ENCODE peak calls at places on chromosomes 3 and 15, in seven cellular contexts. N is neuronal stem cell; S is mesenchymal stem cell; K is BJ; C is effector memory CD4-positive, alpha-beta T cell; W is naive thymus-derived CD4-positive, alpha-beta T cell; P is lower lobe of right lung. Z is an unnamed sample. For H3K27me3, the result is how much of the 10 kb centered on the place peaks cover.

GRCh38 chr3:71585126-71585525 is 1.6 kb upstream of the FOXP1 start:
- DNase-seq in N (no peak), S (no peak), K (no peak), C (no peak), W (peak), P (no peak), Z (no peak)

GRCh38 chr15:59846100-59846499 is 157.0 kb upstream of the BNIP2 start:
- DNase-seq in N (no peak), S (no peak), K (no peak), C (no peak), W (no peak), P (no peak), Z (no peak)

GRCh38 chr3:164452707-164453106 is 625.6 kb downstream of the SI start:
- DNase-seq in N (no peak), S (no peak), K (no peak), C (no peak), W (no peak), P (no peak), Z (no peak)

GRCh38 chr3:122868322-122868721 is 73.5 kb downstream of the SLC49A4 start:
- DNase-seq in N (no peak), S (no peak), K (no peak), C (no peak), W (no peak), P (no peak), Z (no peak)

GRCh38 chr3:195096053-195096452 is 174.9 kb downstream of the XXYLT1 start:
- DNase-seq in N (no peak), S (no peak), K (no peak), C (no peak), W (no peak), P (peak), Z (no peak)

GRCh38 chr15:82556315-82557035 is 16.2 kb upstream of the RPS17 start:
- DNase-seq in N (no peak), S (no peak), K (no peak), C (no peak), W (no peak), P (no peak), Z (no peak)

GRCh38 chr15:20295238-20295811 is 246.3 kb downstream of the GOLGA6L6 start:
- DNase-seq in N (no peak), S (no peak), K (no peak), C (no peak), W (no peak), P (no peak), Z (no peak)

GRCh38 chr3:72919520-72919919 is 31.7 kb downstream of the GXYLT2 start:
- DNase-seq in N (no peak), S (no peak), K (no peak), C (no peak), W (no peak), P (no peak), Z (no peak)

GRCh38 chr3:167864559-167864887 is 129.0 kb downstream of the SERPINI1 start:
- DNase-seq in N (no peak), S (peak), K (no peak), C (no peak), W (no peak), P (no peak), Z (no peak)

GRCh38 chr3:70811880-70812279 is 499.4 kb upstream of the MDFIC2 start:
- DNase-seq in N (no peak), S (peak), K (peak), C (no peak), W (no peak), P (no peak), Z (no peak)

GRCh38 chr3:56783644-56784451 is 17.9 kb downstream of the ARHGEF3 start:
- DNase-seq in N (no peak), S (peak), K (peak), C (no peak), W (peak), P (peak), Z (no peak)

GRCh38 chr3:172177046-172177445 is 137.7 kb downstream of the FNDC3B start:
- DNase-seq in N (no peak), S (no peak), K (no peak), C (no peak), W (no peak), P (no peak), Z (no peak)

GRCh38 chr3:21979706-21980105 is 228.7 kb upstream of the ZNF385D start:
- DNase-seq in N (no peak), S (no peak), K (no peak), C (no peak), W (no peak), P (no peak), Z (no peak)

GRCh38 chr3:4721511-4721911 is 228.4 kb downstream of the ITPR1 start:
- DNase-seq in N (no peak), S (peak), K (peak), C (no peak), W (no peak), P (no peak), Z (no peak)

GRCh38 chr3:111907151-111907550 is 48.1 kb downstream of the PHLDB2 start:
- DNase-seq in N (no peak), S (no peak), K (no peak), C (no peak), W (no peak), P (no peak), Z (no peak)

GRCh38 chr3:46917257-46917656 is 39.7 kb downstream of the PTH1R start:
- DNase-seq in N (no peak), S (no peak), K (no peak), C (no peak), W (no peak), P (no peak), Z (no peak)

GRCh38 chr3:99505646-99506269 is 132.6 kb upstream of the COL8A1 start:
- DNase-seq in N (no peak), S (peak), K (peak), C (no peak), W (no peak), P (peak), Z (no peak)

GRCh38 chr3:42946050-42946449 is 33.1 kb upstream of the GASK1A start:
- DNase-seq in N (no peak), S (no peak), K (no peak), C (no peak), W (no peak), P (no peak), Z (no peak)

GRCh38 chr3:127134887-127135240 is 58.1 kb upstream of the PRR23E start:
- DNase-seq in N (no peak), S (no peak), K (no peak), C (no peak), W (no peak), P (no peak), Z (no peak)
- H3K4me3 ChIP-seq in N (no peak), S (no peak), K (no peak), C (no peak), W (no peak), P (peak), Z (no peak)

DNA sequence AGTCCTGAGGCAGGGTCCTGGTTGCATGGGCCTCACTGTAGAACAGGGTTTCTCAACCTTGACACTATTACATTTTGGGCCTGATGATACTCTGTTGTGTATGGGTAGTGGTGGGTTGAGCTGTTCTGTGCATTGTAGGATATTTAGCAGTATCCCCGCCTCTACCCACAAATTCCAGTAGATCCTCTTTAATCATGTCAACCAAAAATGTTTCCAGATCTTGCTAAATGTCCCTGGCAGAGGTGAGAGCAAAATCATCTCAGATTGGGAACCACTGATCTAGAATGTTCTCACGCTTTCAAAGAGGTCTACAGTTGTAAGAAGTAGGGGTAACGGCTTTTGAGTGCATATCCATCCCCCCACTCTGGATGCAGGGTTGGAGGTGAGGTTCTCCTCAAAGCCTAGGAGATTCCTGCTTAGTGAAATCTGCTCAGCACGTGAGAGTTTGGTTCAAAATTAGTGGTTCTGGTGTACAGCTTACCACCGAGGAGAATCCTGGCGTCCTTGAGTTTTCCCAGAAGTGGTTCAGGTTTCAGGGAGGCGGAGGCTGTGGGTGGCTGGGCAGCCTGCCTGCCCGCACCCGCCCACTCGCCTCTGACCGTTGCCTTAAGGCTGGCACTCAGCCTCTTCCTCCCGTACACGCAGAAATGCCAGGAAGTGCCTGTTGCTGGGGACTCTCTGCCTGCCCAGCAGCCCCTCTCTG is 5.3 kb downstream of the ACVR2B start:
- DNase-seq in N (no peak), S (no peak), K (no peak), C (no peak), W (no peak), P (peak), Z (no peak)
- H3K27me3 ChIP-seq in N (under half), S (under half), K (under half), C (under half), W (under half), P (under half), Z (under half)

GRCh38 chr15:73631915-73632669 is 1.1 kb downstream of the NPTN start:
- DNase-seq in N (no peak), S (peak), K (no peak), C (no peak), W (peak), P (no peak), Z (peak)

GRCh38 chr15:73633991-73634495 is 854 bp upstream of the NPTN start:
- DNase-seq in N (no peak), S (peak), K (peak), C (no peak), W (no peak), P (no peak), Z (no peak)

GRCh38 chr15:73630796-73631471 is 2.3 kb downstream of the NPTN start:
- DNase-seq in N (no peak), S (peak), K (no peak), C (no peak), W (no peak), P (no peak), Z (no peak)

GRCh38 chr15:73633111-73633990 is at the start of gene NPTN:
- DNase-seq in N (peak), S (peak), K (peak), C (peak), W (peak), P (peak), Z (peak)

DNA sequence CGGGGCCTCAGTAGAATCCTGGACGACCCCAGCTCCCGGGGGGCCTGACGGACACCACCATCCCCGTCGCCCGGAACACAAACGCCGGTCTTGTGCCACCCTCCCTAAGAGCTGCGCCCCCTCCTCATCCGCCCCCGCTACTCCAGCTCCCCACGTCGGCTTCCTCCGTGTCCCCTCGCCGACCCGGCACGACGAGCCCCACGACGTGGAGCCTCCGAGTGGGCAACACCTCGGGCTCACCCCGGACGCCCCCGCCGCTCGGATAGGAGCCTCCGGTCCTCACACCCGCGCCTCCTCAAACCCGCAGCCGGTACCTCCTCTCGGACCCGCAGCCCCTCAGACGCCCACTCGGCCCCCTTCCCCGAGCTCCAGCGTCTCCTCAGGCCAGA is 525 bp downstream of the NPTN start:
- DNase-seq in N (peak), S (no peak), K (no peak), C (no peak), W (no peak), P (peak), Z (no peak)
- H3K4me3 ChIP-seq in N (peak), S (peak), K (peak), C (peak), W (peak), P (peak), Z (peak)

DNA sequence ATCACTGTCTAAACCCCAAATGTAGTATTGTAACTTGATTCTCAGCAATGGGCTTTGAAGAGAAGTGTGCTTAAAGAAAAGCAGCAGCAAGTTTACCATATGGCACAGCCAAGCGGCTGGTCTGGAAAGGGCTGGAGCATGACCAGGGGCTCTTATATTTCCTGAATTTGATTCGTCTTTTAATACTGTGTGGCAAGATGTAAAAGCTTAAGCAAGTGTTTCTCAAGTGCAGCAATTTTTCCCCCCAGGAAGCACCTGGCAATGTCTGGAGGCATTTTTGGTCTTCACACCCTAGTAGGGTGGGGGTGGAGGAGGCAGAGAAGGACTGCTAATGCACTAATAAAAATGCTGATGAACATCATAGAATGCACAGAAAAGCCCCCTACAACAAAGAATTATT is 397.9 kb downstream of the NTRK3 start:
- DNase-seq in N (no peak), S (no peak), K (no peak), C (no peak), W (no peak), P (no peak), Z (no peak)
- H3K27me3 ChIP-seq in N (under half), S (under half), K (under half), C (under half), W (under half), P (under half), Z (under half)

DNA sequence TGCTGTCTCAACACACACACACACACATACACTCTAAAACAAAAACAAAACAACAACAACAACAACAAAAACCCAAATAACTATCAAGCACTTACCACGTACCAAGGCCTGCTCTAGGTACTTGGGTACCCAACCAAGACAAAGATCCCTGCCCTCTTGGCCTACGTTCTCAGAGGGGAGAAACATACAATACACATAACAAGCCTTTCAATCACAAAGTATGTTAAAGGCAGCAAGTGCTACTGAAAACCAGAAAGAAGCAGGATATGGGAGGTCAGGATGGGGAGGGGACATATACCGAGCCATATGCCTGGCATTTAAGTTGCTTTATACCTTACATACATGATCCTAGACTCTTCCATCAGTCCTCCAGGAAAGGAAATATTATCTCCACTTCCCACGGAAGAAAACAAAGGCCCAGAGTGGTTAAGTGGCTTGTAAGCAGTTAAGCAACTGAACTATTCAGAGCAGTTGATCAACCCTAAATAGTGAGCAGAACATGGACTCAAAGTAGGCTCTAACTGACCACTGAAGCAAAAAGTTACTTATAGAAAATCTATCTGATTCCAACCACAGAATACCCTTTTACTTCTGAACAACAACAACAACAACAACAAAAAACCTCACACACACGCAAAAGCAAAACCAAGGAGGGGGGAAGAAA is 21.2 kb downstream of the PRICKLE2 start:
- DNase-seq in N (no peak), S (no peak), K (no peak), C (no peak), W (no peak), P (no peak), Z (no peak)
- H3K4me3 ChIP-seq in N (no peak), S (no peak), K (no peak), C (no peak), W (no peak), P (no peak), Z (no peak)

GRCh38 chr3:186362988-186363387 is 954 bp upstream of the DGKG start:
- DNase-seq in N (no peak), S (no peak), K (no peak), C (no peak), W (no peak), P (no peak), Z (no peak)
- H3K27me3 ChIP-seq in N (half or more), S (half or more), K (under half), C (under half), W (under half), P (under half), Z (under half)

DNA sequence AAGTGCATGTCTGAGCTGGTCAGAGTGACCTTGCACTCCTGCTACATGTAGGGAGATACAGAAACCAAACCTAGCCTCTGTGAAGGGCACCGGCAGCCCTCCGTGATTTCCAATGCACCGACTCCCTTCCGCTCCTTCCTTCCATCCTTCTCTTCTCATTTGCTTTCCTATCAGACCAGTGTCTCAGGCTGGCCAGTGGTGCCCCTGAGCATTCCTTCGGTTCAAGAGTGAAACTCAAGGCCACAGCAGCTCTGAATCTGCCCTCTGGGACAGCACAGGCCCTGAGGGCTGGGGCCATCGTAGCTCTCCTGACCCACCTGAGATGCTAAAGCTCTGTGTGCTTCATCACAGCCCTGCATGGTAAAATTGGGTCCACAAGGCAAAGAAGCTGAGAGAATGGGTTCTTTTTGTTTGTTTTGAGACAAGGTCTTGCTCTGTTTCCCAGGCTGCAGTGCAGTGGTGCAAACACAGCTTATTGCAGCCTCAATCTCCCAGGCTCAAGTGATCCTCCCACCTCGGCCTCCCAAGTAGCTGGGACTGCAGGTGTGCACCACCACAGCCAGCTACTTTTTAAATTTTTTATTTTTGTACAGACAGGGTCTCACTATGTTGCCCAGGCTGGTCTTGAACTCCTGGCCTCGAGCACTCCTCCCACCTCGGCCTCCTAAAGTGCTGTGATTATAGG is 2.3 kb upstream of the BMF start:
- DNase-seq in N (no peak), S (no peak), K (no peak), C (no peak), W (no peak), P (no peak), Z (peak)
- H3K4me3 ChIP-seq in N (no peak), S (no peak), K (no peak), C (no peak), W (no peak), P (no peak), Z (no peak)

DNA sequence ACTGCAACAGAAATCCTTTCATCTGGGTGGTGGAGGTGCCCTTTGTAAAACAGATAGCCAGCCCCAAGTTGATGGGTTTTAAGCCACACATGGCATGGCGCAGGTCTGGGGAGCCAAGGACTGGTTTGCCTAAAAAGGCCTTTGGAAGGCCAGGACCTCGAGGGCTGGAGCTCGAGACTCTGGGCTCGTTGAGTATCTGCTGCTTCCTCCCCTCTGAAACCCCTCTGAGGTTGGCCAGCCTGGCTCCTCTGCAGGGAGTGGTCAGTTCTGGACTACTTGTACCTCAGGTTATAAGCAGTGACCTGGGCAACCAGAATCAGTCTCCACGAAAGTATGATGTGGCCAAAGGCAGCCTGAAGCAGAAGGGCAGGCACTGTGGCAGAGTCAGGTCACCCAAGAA is 51.4 kb downstream of the WNT7A start:
- DNase-seq in N (no peak), S (no peak), K (no peak), C (no peak), W (no peak), P (no peak), Z (no peak)
- H3K27me3 ChIP-seq in N (under half), S (under half), K (under half), C (under half), W (under half), P (under half), Z (under half)

GRCh38 chr3:197953881-197954280 is 3.9 kb downstream of the RPL35A start:
- DNase-seq in N (no peak), S (no peak), K (no peak), C (no peak), W (no peak), P (no peak), Z (no peak)

GRCh38 chr3:197951392-197951990 is 1.5 kb downstream of the RPL35A start:
- DNase-seq in N (no peak), S (no peak), K (no peak), C (no peak), W (no peak), P (no peak), Z (no peak)

GRCh38 chr3:197950661-197951029 is 655 bp downstream of the RPL35A start:
- DNase-seq in N (no peak), S (no peak), K (no peak), C (no peak), W (no peak), P (no peak), Z (no peak)

GRCh38 chr3:197952440-197952839 is 2.5 kb downstream of the RPL35A start:
- DNase-seq in N (no peak), S (no peak), K (no peak), C (no peak), W (no peak), P (no peak), Z (no peak)

GRCh38 chr3:197953325-197953724 is 3.3 kb downstream of the RPL35A start:
- DNase-seq in N (no peak), S (no peak), K (no peak), C (no peak), W (no peak), P (no peak), Z (no peak)
- H3K4me3 ChIP-seq in N (no peak), S (no peak), K (no peak), C (no peak), W (no peak), P (no peak), Z (no peak)

Z was measured in H7.